ENCODE peak calls at places on chromosomes 11 and 22, in five cellular contexts. G is WERI-Rb-1, R is AG04450, P is psoas muscle, E is GM06990. W is an unnamed sample.

GRCh38 chr11:73995731-73996130 is 13.1 kb upstream of the UCP2 start:
- DNase-seq in G (no peak), E (no peak), R (no peak), P (no peak), W (no peak)

GRCh38 chr11:101916422-101916821 is at the start of gene ANGPTL5:
- DNase-seq in P (no peak), E (no peak), G (no peak), R (no peak), W (no peak)

GRCh38 chr11:78690588-78690987 is 115.9 kb upstream of the NARS2 start:
- DNase-seq in P (no peak), G (no peak), R (no peak), E (no peak), W (no peak)

GRCh38 chr11:5380740-5381342 is 2.8 kb upstream of the OR51M1 start:
- DNase-seq in G (peak), R (peak), E (no peak), P (no peak), W (peak)

GRCh38 chr22:32847067-32847491 is 45.6 kb downstream of the TIMP3 start:
- DNase-seq in G (no peak), R (no peak), P (no peak), E (no peak), W (peak)

GRCh38 chr22:45268958-45269844 is 15.5 kb upstream of the UPK3A start:
- DNase-seq in E (peak), P (peak), G (peak), R (peak), W (peak)

GRCh38 chr22:40951795-40952602 is 821 bp downstream of the RBX1 start:
- DNase-seq in R (no peak), G (no peak), E (peak), P (no peak), W (no peak)

GRCh38 chr11:58576792-58577440 is 1.3 kb upstream of the LPXN start:
- DNase-seq in G (no peak), R (no peak), P (no peak), E (peak), W (no peak)

GRCh38 chr11:83156996-83157754 is at the start of gene PCF11:
- DNase-seq in E (peak), G (no peak), R (no peak), P (no peak), W (no peak)

GRCh38 chr22:29987143-29987542 is 93.1 kb upstream of the HORMAD2 start:
- DNase-seq in P (no peak), G (no peak), R (no peak), E (no peak), W (no peak)

GRCh38 chr11:124793466-124794278 is 6.5 kb downstream of the MSANTD2 start:
- DNase-seq in P (no peak), E (peak), R (no peak), G (peak), W (peak)

GRCh38 chr11:1792461-1792860 is 28.7 kb upstream of the CTSD start:
- DNase-seq in G (no peak), E (no peak), P (no peak), R (no peak), W (no peak)

GRCh38 chr22:37426532-37427127 is 649 bp downstream of the ELFN2 start:
- DNase-seq in R (no peak), G (no peak), P (no peak), E (no peak), W (no peak)
- H3K4me3 ChIP-seq in R (peak), G (peak), P (no peak), E (no peak), W (peak)

GRCh38 chr22:22893891-22894739 is 6.5 kb downstream of the IGLL5 start:
- DNase-seq in G (no peak), E (no peak), R (no peak), P (no peak), W (no peak)

GRCh38 chr22:22890085-22890484 is 2.5 kb downstream of the IGLL5 start:
- DNase-seq in E (no peak), P (no peak), R (no peak), G (no peak), W (no peak)

GRCh38 chr22:22893077-22893805 is 5.6 kb downstream of the IGLL5 start:
- DNase-seq in G (no peak), P (no peak), R (no peak), E (no peak), W (no peak)

GRCh38 chr22:22891139-22891621 is 3.6 kb downstream of the IGLL5 start:
- DNase-seq in R (no peak), E (no peak), P (no peak), G (no peak), W (no peak)

GRCh38 chr22:22892096-22893052 is 4.8 kb downstream of the IGLL5 start:
- DNase-seq in R (no peak), P (no peak), G (no peak), E (no peak), W (no peak)
- H3K4me3 ChIP-seq in R (no peak), P (no peak), G (no peak), E (peak), W (no peak)

DNA sequence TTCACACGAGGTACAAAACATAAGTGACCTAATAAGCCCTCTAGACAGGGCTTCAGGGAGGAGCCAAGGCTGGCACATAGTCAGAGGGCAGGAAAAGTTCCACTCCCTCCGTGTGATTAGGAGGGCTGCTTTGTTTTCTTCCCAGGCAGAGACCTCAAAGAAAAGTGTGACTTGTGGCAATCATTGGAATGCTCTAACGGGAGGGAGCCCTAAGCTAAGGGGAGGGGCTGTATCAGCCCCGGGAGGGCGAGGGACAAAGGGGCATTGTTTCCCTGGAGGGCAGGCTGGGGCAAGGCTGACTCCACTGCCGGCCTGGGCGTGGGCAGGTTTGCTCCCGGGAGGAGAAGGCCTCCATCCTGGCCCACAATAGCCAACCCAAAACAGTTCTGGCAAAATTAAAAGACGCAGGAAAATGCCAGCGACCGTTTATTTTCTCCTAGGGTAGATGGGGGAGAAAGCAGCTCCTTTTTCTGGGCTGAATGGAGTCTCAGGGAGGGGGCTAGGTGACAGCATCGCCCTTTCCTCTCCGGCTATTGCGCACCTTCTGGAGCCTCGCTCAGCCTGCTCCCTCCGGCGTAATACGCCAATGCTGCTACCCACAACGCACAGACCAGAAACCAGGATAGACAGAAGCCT is 60.1 kb downstream of the ENDOD1 start:
- DNase-seq in R (no peak), G (no peak), E (no peak), P (peak), W (peak)
- H3K4me3 ChIP-seq in R (no peak), G (no peak), E (no peak), P (peak), W (no peak)

DNA sequence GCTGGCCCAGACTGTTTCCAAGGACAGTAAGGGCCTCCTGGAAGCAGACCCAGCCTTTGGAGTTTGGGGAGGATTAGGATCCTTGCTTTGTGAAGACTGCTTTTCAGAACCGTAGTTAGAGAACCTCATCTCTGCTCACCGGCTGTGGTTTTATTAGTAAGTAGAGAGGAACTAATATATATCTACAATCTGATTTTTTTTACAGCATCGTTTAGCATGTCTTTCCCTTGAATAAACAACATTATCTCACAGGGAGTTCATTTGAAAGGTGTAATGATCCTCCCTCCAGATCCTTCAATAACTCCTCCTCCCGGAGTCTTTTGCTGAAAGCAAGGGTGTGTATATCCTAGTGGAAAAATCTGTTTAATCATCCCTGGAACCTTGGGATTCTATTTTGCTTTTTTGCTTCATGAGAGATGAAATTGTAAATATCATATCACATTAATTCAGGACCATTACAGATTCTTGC is 132.7 kb downstream of the DBX1 start:
- DNase-seq in R (no peak), P (no peak), G (peak), E (no peak), W (no peak)
- H3K4me3 ChIP-seq in R (no peak), P (no peak), G (peak), E (no peak), W (peak)

GRCh38 chr11:71930556-71931244 is 1.9 kb downstream of the RNF121 start:
- DNase-seq in E (no peak), G (no peak), R (no peak), P (no peak), W (no peak)
- H3K4me3 ChIP-seq in E (peak), G (no peak), R (no peak), P (peak), W (no peak)

DNA sequence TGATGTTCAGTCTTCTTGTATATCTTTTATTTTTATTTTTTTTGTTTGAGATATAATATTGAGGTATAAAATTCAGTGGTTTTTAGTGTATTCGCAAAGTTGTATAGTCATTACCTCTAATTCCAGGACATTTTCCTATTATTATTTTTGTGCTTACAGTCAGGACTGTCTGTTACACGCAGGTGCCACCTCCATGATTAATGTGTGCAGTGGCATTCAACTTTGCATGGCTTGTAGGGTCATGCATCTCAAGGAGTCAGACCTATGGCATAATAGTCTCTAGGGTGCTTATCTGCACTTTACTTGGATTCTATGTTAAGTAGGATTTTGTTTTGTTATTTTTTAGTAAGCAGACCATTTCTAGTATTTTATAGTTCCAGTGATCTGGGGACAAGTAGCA is 1.0 kb downstream of the CTR9 start:
- DNase-seq in E (no peak), R (no peak), P (no peak), G (no peak), W (no peak)
- H3K4me3 ChIP-seq in E (peak), R (peak), P (peak), G (peak), W (peak)

GRCh38 chr11:125887373-125888324 is at the start of gene HYLS1:
- DNase-seq in E (peak), R (peak), G (no peak), P (peak), W (peak)

GRCh38 chr11:125886997-125887372 is 483 bp upstream of the HYLS1 start:
- DNase-seq in R (no peak), P (peak), E (peak), G (no peak), W (no peak)

GRCh38 chr11:125890447-125891100 is 3.1 kb downstream of the HYLS1 start:
- DNase-seq in G (no peak), P (no peak), R (no peak), E (no peak), W (no peak)

GRCh38 chr11:125892994-125893393 is 5.5 kb downstream of the HYLS1 start:
- DNase-seq in E (no peak), P (no peak), G (no peak), R (no peak), W (no peak)

GRCh38 chr11:125892071-125892470 is 4.6 kb downstream of the HYLS1 start:
- DNase-seq in P (no peak), E (no peak), G (no peak), R (no peak), W (no peak)
- H3K4me3 ChIP-seq in P (no peak), E (no peak), G (no peak), R (no peak), W (no peak)

DNA sequence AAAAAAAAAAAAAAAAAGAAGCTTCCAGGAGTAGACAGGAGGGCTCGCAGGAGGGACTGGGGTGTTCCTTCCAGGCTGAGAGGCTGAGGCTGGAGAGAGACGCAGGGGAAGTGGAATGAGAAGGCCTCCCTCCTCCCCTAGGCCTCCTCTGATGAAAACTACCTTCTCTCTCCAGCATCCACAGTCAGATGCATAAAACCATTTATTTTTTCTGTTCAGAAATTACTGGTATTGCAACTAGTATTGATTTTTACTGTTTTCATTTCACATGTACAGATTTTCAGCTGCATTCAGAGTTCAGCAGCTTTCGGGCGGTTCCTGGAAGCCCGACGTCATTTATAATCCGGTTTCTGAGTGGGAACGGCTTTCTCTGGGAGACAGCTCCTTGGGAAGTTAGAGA is 6.8 kb upstream of the NFAM1 start:
- DNase-seq in P (no peak), E (no peak), R (no peak), G (no peak), W (no peak)
- H3K4me3 ChIP-seq in P (no peak), E (peak), R (no peak), G (no peak), W (no peak)

DNA sequence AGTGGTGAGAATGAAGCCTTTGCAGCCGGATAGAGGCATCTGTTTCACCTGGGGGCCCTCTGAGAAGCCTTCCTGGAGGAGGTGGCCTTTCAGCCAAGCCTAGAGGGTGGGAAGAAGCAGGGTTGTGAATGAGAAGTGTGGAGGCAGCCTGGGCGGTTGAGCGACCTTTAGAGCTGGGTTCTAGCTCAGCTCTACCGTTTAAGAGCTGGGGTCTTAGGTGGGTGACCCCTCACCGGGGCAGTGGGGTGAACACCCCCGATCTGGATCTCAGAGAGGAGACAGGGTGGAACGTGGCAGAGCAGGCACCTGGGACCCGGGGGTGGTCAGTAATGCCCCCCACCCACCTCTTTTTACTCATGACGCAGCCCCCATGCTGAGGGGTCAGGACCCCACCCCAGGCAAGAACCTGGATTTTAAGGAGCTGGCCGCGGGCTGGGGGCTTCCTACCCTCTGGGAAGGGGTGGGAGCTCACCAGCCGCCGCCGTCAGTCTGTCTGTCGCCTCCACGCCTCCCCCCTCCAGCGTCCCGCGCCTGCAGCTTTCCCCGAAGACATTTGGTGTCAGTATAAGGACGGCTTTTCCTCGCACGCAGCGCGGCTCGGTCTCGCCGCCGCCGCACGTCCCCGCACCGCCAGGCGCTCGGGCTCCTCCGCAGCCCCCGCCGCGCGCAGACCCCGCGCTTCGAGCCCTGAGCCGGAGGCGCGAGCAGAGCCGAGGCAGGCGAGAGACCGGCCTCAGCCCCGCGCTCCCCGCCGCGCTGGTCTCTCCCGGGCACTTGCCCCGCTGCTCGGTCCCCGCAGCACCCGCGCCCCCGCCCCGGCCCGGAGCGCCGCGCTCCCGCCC is 13.4 kb upstream of the CACNA1I start:
- DNase-seq in E (no peak), G (peak), R (no peak), P (no peak), W (peak)
- H3K4me3 ChIP-seq in E (no peak), G (peak), R (no peak), P (peak), W (peak)

GRCh38 chr11:68311155-68312116 is 955 bp upstream of the LRP5 start:
- DNase-seq in P (no peak), G (no peak), E (no peak), R (no peak), W (no peak)
- H3K4me3 ChIP-seq in P (peak), G (no peak), E (no peak), R (no peak), W (peak)

W was measured in cardiac muscle cell.